ENCODE peak calls at places on chromosomes 11 and 22, in five cellular contexts. One of them, this sample, is unnamed.

GRCh38 chr11:120208012-120208441 is 2.8 kb upstream of the OAF start:
- DNase-seq in mesendoderm: no peak
- DNase-seq in neuronal stem cell: no peak
- DNase-seq in IMR-90: no peak
- DNase-seq in H1: no peak
- DNase-seq in this sample: peak; percentile 46

GRCh38 chr22:45877651-45878050 is 99.3 kb downstream of the WNT7B start:
- DNase-seq in IMR-90: no peak
- DNase-seq in neuronal stem cell: no peak
- DNase-seq in mesendoderm: no peak
- DNase-seq in H1: peak; percentile 50
- DNase-seq in this sample: no peak

GRCh38 chr11:31050061-31050790 is 319.3 kb downstream of the DCDC1 start:
- DNase-seq in H1: no peak
- DNase-seq in neuronal stem cell: no peak
- DNase-seq in IMR-90: no peak
- DNase-seq in mesendoderm: peak; percentile 78
- DNase-seq in this sample: no peak

GRCh38 chr11:44777537-44778199 is 50.9 kb downstream of the TSPAN18 start:
- DNase-seq in IMR-90: no peak
- DNase-seq in mesendoderm: no peak
- DNase-seq in neuronal stem cell: no peak
- DNase-seq in H1: peak; percentile 42
- DNase-seq in this sample: no peak

GRCh38 chr11:36035454-36035853 is 91.6 kb downstream of the LDLRAD3 start:
- DNase-seq in neuronal stem cell: no peak
- DNase-seq in IMR-90: no peak
- DNase-seq in H1: no peak
- DNase-seq in mesendoderm: no peak
- DNase-seq in this sample: no peak

GRCh38 chr11:44911031-44911814 is 39.5 kb downstream of the TP53I11 start:
- DNase-seq in neuronal stem cell: peak; percentile 92
- DNase-seq in mesendoderm: peak; percentile 96
- DNase-seq in H1: peak; percentile 95
- DNase-seq in IMR-90: peak; percentile 75
- DNase-seq in this sample: peak; percentile 82

GRCh38 chr11:55106391-55106790 is 155.6 kb upstream of the TRIM48 start:
- DNase-seq in IMR-90: no peak
- DNase-seq in mesendoderm: no peak
- DNase-seq in neuronal stem cell: no peak
- DNase-seq in H1: no peak
- DNase-seq in this sample: no peak

GRCh38 chr11:44010789-44011251 is 37.0 kb upstream of the ACCSL start:
- DNase-seq in neuronal stem cell: no peak
- DNase-seq in H1: no peak
- DNase-seq in mesendoderm: no peak
- DNase-seq in IMR-90: peak; percentile 48
- DNase-seq in this sample: no peak

GRCh38 chr11:59182457-59183151 is 10.7 kb downstream of the DTX4 start:
- DNase-seq in H1: peak; percentile 79
- DNase-seq in neuronal stem cell: no peak
- DNase-seq in IMR-90: no peak
- DNase-seq in mesendoderm: peak; percentile 88
- DNase-seq in this sample: no peak

GRCh38 chr11:44572884-44573283 is 7.4 kb downstream of the CD82 start:
- DNase-seq in H1: peak; percentile 64
- DNase-seq in IMR-90: no peak
- DNase-seq in mesendoderm: peak; percentile 65
- DNase-seq in neuronal stem cell: no peak
- DNase-seq in this sample: no peak

GRCh38 chr11:73331138-73331916 is 23.3 kb downstream of the ARHGEF17 start:
- DNase-seq in mesendoderm: peak; percentile 92
- DNase-seq in H1: peak; percentile 84
- DNase-seq in IMR-90: peak; percentile 36
- DNase-seq in neuronal stem cell: peak; percentile 87
- DNase-seq in this sample: peak; percentile 80

GRCh38 chr11:77446911-77447629 is 26.8 kb downstream of the PAK1 start:
- DNase-seq in mesendoderm: no peak
- DNase-seq in IMR-90: no peak
- DNase-seq in neuronal stem cell: no peak
- DNase-seq in H1: no peak
- DNase-seq in this sample: no peak

GRCh38 chr11:77449060-77449521 is 24.8 kb downstream of the PAK1 start:
- DNase-seq in IMR-90: no peak
- DNase-seq in mesendoderm: no peak
- DNase-seq in neuronal stem cell: no peak
- DNase-seq in H1: no peak
- DNase-seq in this sample: no peak

GRCh38 chr11:77449784-77450183 is 24.1 kb downstream of the PAK1 start:
- DNase-seq in mesendoderm: no peak
- DNase-seq in neuronal stem cell: no peak
- DNase-seq in H1: no peak
- DNase-seq in IMR-90: no peak
- DNase-seq in this sample: no peak

GRCh38 chr11:77450227-77450626 is 23.7 kb downstream of the PAK1 start:
- DNase-seq in H1: no peak
- DNase-seq in IMR-90: no peak
- DNase-seq in neuronal stem cell: no peak
- DNase-seq in mesendoderm: no peak
- DNase-seq in this sample: no peak

DNA sequence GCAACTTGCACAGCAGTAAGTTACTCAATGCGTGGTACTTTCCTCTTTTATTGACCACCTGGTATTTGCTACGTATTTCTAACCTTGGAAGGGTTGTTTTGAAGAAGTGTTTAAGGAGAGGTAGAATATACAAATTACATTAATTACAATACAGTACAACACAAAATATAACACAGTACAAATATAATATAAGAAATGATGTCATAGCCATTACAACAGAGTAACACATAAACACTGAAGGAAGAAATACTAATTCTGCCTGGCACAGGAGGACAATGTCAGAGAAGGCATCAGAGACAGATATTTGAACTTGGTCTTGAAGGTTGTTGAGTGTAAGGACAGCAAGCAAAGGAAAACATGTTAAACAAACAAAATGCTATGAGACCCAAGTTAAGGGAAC is 25.6 kb downstream of the PAK1 start:
- DNase-seq in neuronal stem cell: no peak
- DNase-seq in H1: no peak
- DNase-seq in mesendoderm: no peak
- DNase-seq in IMR-90: no peak
- DNase-seq in this sample: no peak
- H3K9ac ChIP-seq in neuronal stem cell: no peak overlapping the region
- H3K9ac ChIP-seq in H1: no peak overlapping the region
- H3K9ac ChIP-seq in mesendoderm: no peak overlapping the region
- H3K9ac ChIP-seq in IMR-90: no peak overlapping the region
- H3K9ac ChIP-seq in this sample: no peak overlapping the region

GRCh38 chr11:12810497-12810896 is 136.3 kb downstream of the TEAD1 start:
- DNase-seq in IMR-90: peak; percentile 64
- DNase-seq in mesendoderm: no peak
- DNase-seq in H1: no peak
- DNase-seq in neuronal stem cell: no peak
- DNase-seq in this sample: peak; percentile 41
- H3K4ac ChIP-seq in IMR-90: peak overlapping the region; percentile 13
- H3K4ac ChIP-seq in mesendoderm: no peak overlapping the region
- H3K4ac ChIP-seq in H1: no peak overlapping the region
- H3K4ac ChIP-seq in neuronal stem cell: no peak overlapping the region
- H3K4ac ChIP-seq in this sample: peak overlapping the region; percentile 51

GRCh38 chr11:102810943-102811528 is 13.1 kb upstream of the MMP1 start:
- DNase-seq in neuronal stem cell: no peak
- DNase-seq in IMR-90: peak; percentile 45
- DNase-seq in mesendoderm: peak; percentile 71
- DNase-seq in H1: no peak
- DNase-seq in this sample: peak; percentile 49
- H3K9ac ChIP-seq in neuronal stem cell: no peak overlapping the region
- H3K9ac ChIP-seq in IMR-90: no peak overlapping the region
- H3K9ac ChIP-seq in mesendoderm: no peak overlapping the region
- H3K9ac ChIP-seq in H1: no peak overlapping the region
- H3K9ac ChIP-seq in this sample: no peak overlapping the region

GRCh38 chr22:20933910-20934309 is 16.7 kb downstream of the CRKL start:
- DNase-seq in neuronal stem cell: no peak
- DNase-seq in mesendoderm: no peak
- DNase-seq in IMR-90: no peak
- DNase-seq in H1: no peak
- DNase-seq in this sample: no peak
- H3K4ac ChIP-seq in neuronal stem cell: no peak overlapping the region
- H3K4ac ChIP-seq in mesendoderm: no peak overlapping the region
- H3K4ac ChIP-seq in IMR-90: no peak overlapping the region
- H3K4ac ChIP-seq in H1: no peak overlapping the region
- H3K4ac ChIP-seq in this sample: no peak overlapping the region

This sample was measured in mesenchymal stem cell.